ENCODE peak calls at places on chromosomes 3 and 15, in ten cellular contexts. A is Calu3, Q is cardiac fibroblast, Y is K562, M is foreskin keratinocyte, C is sigmoid colon, P is HFFc6, N is AG10803, S is foreskin fibroblast, W is AG09309. F is an unnamed sample.

GRCh38 chr3:52670621-52671521 is 14.8 kb downstream of the PBRM1 start:
- DNase-seq in A (peak; percentile 77), Q (peak; percentile 98), Y (no peak), M (peak; percentile 100), C (no peak), P (peak; percentile 100), N (peak; percentile 100), S (peak; percentile 99), W (peak; percentile 100), F (peak; percentile 46)

GRCh38 chr3:24264748-24265158 is 229.9 kb downstream of the THRB start:
- DNase-seq in A (peak; percentile 41), Q (peak; percentile 70), Y (peak; percentile 81), M (peak; percentile 32), C (no peak), P (peak; percentile 13), N (peak; percentile 47), S (peak; percentile 12), W (no peak), F (peak; percentile 52)

GRCh38 chr15:52263563-52263962 is 32.0 kb downstream of the MYO5C start:
- DNase-seq in A (no peak), Q (no peak), Y (no peak), M (no peak), C (no peak), P (no peak), N (no peak), S (no peak), W (no peak), F (no peak)

GRCh38 chr3:11768604-11769003 is 78.1 kb downstream of the TAMM41 start:
- DNase-seq in A (no peak), Q (no peak), Y (no peak), M (no peak), C (no peak), P (no peak), N (no peak), S (no peak), W (no peak), F (no peak)

GRCh38 chr15:32887090-32887489 is 169.3 kb downstream of the GREM1 start:
- DNase-seq in A (no peak), Q (no peak), Y (no peak), M (no peak), C (no peak), P (no peak), N (peak; percentile 37), S (no peak), W (no peak), F (no peak)

GRCh38 chr15:67981848-67982247 is 72.3 kb upstream of the PIAS1 start:
- DNase-seq in A (no peak), Q (no peak), Y (no peak), M (no peak), C (no peak), P (no peak), N (no peak), S (no peak), W (no peak), F (no peak)

GRCh38 chr15:62902821-62903220 is 139.7 kb upstream of the TPM1 start:
- DNase-seq in A (no peak), Q (no peak), Y (no peak), M (no peak), C (no peak), P (no peak), N (no peak), S (no peak), W (no peak), F (no peak)

GRCh38 chr3:174159629-174160028 is 699.5 kb upstream of the NAALADL2 start:
- DNase-seq in A (no peak), Q (no peak), Y (no peak), M (no peak), C (no peak), P (no peak), N (no peak), S (no peak), W (no peak), F (no peak)

GRCh38 chr15:92018535-92019239 is 165.2 kb downstream of the SLCO3A1 start:
- DNase-seq in A (no peak), Q (no peak), Y (no peak), M (peak; percentile 87), C (no peak), P (no peak), N (no peak), S (no peak), W (no peak), F (no peak)

GRCh38 chr15:22949074-22949547 is 31.1 kb downstream of the CYFIP1 start:
- DNase-seq in A (no peak), Q (peak; percentile 87), Y (peak; percentile 72), M (peak; percentile 32), C (peak; percentile 81), P (no peak), N (peak; percentile 65), S (peak; percentile 49), W (no peak), F (peak; percentile 63)

DNA sequence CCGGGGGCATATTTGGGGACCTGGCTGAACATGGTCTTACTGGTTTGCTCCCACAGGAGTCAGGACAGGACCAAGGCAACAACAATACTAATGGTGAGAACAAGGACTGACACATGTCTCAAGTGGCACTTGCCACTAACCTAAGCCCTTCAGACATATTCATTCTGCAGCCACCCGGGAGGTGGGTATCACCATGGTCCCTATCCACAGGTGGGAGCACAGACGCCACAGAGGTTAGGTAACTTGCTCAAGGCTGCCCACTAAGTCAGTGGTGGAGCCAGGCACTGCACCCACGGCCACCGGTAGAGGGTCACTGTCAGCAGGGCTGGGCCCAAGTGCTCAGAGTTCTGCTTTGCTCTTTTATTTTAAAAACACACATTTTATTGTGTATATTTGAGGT is 29.8 kb upstream of the SLC41A3 start:
- DNase-seq in A (peak; percentile 51), Q (no peak), Y (peak; percentile 48), M (no peak), C (peak; percentile 58), P (no peak), N (no peak), S (no peak), W (no peak), F (no peak)
- TF ChIP-seq CTCF in A (peak; percentile 46), Q (peak; percentile 51), Y (peak; percentile 50), M (peak; percentile 37), C (no peak), P (peak; percentile 73), N (peak; percentile 38), S (peak; percentile 20), W (peak; percentile 35), F (peak; percentile 25)

GRCh38 chr15:83716605-83717004 is 62.7 kb downstream of the ADAMTSL3 start:
- DNase-seq in A (no peak), Q (no peak), Y (no peak), M (no peak), C (no peak), P (no peak), N (no peak), S (no peak), W (no peak), F (no peak)

GRCh38 chr15:83717010-83717409 is 63.1 kb downstream of the ADAMTSL3 start:
- DNase-seq in A (no peak), Q (no peak), Y (no peak), M (no peak), C (no peak), P (no peak), N (no peak), S (no peak), W (no peak), F (no peak)

GRCh38 chr15:83710452-83710851 is 56.5 kb downstream of the ADAMTSL3 start:
- DNase-seq in A (no peak), Q (no peak), Y (no peak), M (peak; percentile 8), C (no peak), P (no peak), N (no peak), S (no peak), W (no peak), F (no peak)

GRCh38 chr15:83713242-83713641 is 59.3 kb downstream of the ADAMTSL3 start:
- DNase-seq in A (no peak), Q (no peak), Y (no peak), M (no peak), C (no peak), P (no peak), N (no peak), S (no peak), W (no peak), F (no peak)

GRCh38 chr15:83714888-83715287 is 61.0 kb downstream of the ADAMTSL3 start:
- DNase-seq in A (no peak), Q (no peak), Y (no peak), M (no peak), C (no peak), P (no peak), N (no peak), S (no peak), W (no peak), F (no peak)
- TF ChIP-seq CTCF in A (no peak), Q (no peak), Y (no peak), M (no peak), C (no peak), P (no peak), N (no peak), S (no peak), W (no peak), F (no peak)

DNA sequence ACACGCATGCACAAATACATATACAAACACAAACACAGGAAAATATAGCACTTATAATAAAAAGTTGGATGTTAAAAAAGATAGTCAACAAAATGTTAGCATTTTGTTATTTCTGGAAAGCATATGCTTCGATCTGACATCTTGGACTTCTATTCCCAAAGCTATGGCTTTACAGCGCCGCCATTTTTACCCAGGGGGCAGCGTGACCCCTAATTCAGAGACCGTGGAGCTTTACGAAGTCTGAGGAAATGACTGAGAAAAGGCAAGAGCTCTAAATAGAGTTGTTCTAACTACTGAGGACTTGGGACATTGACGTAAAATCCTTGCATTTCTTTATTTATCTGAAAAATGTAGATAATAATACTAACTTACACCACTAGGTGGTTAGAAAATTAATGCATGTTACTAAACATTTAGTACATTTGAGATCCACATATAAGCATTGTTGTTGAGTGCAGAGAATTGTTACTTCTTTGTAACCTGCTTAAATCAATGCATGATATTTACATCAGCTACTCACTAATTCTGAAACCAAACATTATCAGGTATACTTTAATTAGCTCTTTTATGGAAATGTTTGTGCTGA is 155.4 kb downstream of the TP63 start:
- DNase-seq in A (no peak), Q (no peak), Y (no peak), M (no peak), C (no peak), P (no peak), N (no peak), S (no peak), W (no peak), F (no peak)
- TF ChIP-seq CTCF in A (peak; percentile 47), Q (peak; percentile 14), Y (no peak), M (peak; percentile 55), C (no peak), P (peak; percentile 71), N (peak; percentile 3), S (no peak), W (no peak), F (no peak)

DNA sequence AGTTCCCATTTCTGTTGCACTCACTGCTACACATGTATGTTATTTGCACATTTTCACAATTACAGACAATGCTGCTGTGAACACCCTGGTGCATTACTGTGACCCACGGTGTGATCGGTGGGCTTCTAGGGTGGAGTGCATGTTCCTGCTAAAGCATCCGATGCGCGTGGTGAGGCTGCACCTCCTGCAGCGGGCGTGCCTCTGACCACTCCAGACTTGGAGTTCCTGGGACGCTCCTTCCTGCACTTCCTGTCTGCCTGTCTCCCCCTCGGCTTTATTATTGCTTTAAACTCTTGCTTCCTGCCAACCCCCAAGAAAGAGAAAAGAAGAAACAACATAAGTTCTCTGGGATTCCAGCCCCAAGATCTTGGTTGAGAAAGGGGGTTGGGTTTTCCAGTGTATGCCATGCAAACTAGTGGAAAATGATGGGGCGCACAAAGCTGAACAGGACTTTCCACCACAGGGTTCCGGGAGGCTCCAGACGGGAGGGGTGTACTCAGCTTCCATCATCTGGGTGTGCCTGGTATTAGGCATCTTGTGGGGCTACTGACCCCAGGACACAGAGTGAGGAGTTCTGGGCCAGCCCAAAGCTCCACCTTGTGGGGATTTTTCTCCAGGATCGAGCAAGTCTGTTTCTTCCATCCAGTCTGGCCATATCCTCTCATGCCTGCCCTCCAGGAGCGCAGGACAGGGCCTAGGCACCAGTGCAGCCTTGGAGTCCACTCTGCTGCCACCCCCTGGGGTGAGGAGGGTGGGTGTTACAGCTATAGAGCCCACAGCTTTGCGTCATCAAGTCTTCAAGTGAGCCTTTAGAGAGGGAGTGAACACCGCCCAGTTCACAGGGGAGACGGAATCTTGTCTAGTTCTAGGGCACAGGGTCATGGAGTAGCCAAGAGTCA is 11.2 kb downstream of the RPL32 start:
- DNase-seq in A (no peak), Q (no peak), Y (no peak), M (no peak), C (no peak), P (no peak), N (no peak), S (no peak), W (no peak), F (no peak)
- TF ChIP-seq CTCF in A (no peak), Q (no peak), Y (no peak), M (peak; percentile 31), C (no peak), P (no peak), N (no peak), S (no peak), W (peak; percentile 9), F (no peak)

F was measured in GM13977.